ENCODE peak calls at places on chromosomes 16 and 17, in four cellular contexts. Q is A549, S is astrocyte of the spinal cord, U is left ventricle myocardium inferior. C is an unnamed sample.

GRCh38 chr17:4230142-4230541 is 33.6 kb downstream of the ANKFY1 start:
- DNase-seq in S (peak), U (no peak), Q (peak), C (no peak)

GRCh38 chr17:30000001-30000754 is 58.7 kb downstream of the EFCAB5 start:
- DNase-seq in S (no peak), Q (no peak), U (no peak), C (no peak)

GRCh38 chr17:42754782-42755181 is 6.2 kb upstream of the RAMP2 start:
- DNase-seq in U (peak), Q (no peak), S (no peak), C (no peak)

GRCh38 chr17:80028030-80028429 is 7.6 kb downstream of the TBC1D16 start:
- DNase-seq in S (no peak), Q (no peak), U (no peak), C (no peak)

GRCh38 chr17:9658593-9659211 is 13.4 kb downstream of the USP43 start:
- DNase-seq in Q (no peak), U (no peak), S (peak), C (no peak)

GRCh38 chr16:57244767-57245471 is at the start of gene ARL2BP:
- DNase-seq in U (peak), S (peak), Q (peak), C (peak)

GRCh38 chr17:66415366-66416206 is 113.2 kb downstream of the PRKCA start:
- DNase-seq in U (no peak), S (no peak), Q (no peak), C (no peak)

GRCh38 chr16:61306204-61306603 is 730.0 kb downstream of the CDH8 start:
- DNase-seq in U (no peak), Q (no peak), S (no peak), C (no peak)

GRCh38 chr16:65268331-65268730 is 146.5 kb upstream of the CDH11 start:
- DNase-seq in S (peak), U (no peak), Q (no peak), C (no peak)

GRCh38 chr17:76726231-76726765 is at the start of gene JMJD6:
- DNase-seq in U (peak), Q (peak), S (peak), C (peak)

GRCh38 chr16:87703835-87704375 is 61.9 kb downstream of the KLHDC4 start:
- DNase-seq in Q (no peak), S (no peak), U (no peak), C (no peak)

GRCh38 chr17:73969956-73970355 is 233.5 kb upstream of the RPL38 start:
- DNase-seq in U (no peak), S (no peak), Q (no peak), C (no peak)

GRCh38 chr17:2852729-2853110 is 56.5 kb downstream of the RAP1GAP2 start:
- DNase-seq in S (no peak), U (no peak), Q (no peak), C (no peak)
- H3K4me3 ChIP-seq in S (no peak), U (peak), Q (peak), C (no peak)

DNA sequence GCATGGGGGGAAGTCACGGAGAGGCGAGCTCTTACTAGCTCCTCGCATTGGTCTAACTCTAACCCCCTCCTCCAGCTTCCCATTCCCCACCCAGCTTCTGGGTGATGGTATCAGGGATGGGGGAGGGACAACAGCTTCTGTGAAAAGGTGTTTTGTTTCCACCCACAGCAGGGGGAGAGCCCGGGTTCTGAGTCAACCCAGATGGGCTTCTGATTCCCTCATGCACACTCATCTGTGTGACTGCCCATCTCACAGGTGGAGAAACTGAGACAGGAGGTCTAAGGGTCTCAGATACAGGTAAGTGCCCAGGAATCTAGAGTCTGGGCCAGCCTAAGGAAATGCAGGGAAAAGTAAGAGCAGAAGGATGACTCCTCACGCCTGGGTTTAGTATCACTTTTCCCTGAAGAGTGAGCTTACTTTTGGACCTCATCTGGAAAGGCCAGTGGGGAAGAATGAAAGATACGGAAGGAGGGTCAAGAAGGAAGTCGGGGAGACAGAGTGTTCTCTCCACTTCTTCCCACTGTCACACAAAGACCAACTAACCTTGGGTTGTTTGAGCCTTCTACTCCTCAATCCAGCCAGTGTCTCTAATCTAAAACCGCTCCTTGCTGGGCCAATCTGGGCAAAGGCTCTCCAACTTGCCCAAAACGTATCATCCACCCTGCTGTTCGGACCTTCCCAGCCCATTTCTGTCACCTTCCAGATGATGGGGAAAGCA is 3.1 kb upstream of the TLCD2 start:
- DNase-seq in S (no peak), U (no peak), Q (no peak), C (no peak)
- H3K4me3 ChIP-seq in S (peak), U (peak), Q (peak), C (no peak)

DNA sequence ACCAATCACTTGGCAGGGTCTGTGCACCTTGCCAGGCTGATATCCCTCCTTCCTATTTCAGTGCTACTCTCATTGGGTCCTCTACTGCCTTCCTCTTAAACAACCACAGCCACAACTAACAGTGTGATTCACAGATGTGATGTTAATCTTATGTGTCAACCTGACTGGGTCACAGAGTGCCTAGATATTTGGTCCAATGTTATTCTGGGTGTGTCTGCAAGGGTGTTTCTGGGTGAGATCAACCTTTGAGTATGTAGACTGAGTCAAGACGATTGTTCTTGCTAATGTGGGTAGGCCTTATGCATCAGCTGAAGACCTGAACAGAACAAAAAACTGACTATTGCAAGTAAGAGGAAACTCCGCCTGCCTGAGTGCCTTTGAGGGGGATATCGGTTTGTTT is 51.2 kb upstream of the IRX6 start:
- DNase-seq in S (no peak), U (no peak), Q (no peak), C (no peak)
- H3K4me3 ChIP-seq in S (no peak), U (no peak), Q (no peak), C (no peak)

GRCh38 chr17:59356543-59357218 is 25.2 kb downstream of the YPEL2 start:
- DNase-seq in Q (no peak), U (no peak), S (no peak), C (no peak)
- H3K4me3 ChIP-seq in Q (no peak), U (no peak), S (no peak), C (no peak)

GRCh38 chr17:47847341-47848197 is 3.4 kb downstream of the SP6 start:
- DNase-seq in Q (no peak), U (no peak), S (no peak), C (peak)
- H3K4me3 ChIP-seq in Q (no peak), U (no peak), S (no peak), C (no peak)

DNA sequence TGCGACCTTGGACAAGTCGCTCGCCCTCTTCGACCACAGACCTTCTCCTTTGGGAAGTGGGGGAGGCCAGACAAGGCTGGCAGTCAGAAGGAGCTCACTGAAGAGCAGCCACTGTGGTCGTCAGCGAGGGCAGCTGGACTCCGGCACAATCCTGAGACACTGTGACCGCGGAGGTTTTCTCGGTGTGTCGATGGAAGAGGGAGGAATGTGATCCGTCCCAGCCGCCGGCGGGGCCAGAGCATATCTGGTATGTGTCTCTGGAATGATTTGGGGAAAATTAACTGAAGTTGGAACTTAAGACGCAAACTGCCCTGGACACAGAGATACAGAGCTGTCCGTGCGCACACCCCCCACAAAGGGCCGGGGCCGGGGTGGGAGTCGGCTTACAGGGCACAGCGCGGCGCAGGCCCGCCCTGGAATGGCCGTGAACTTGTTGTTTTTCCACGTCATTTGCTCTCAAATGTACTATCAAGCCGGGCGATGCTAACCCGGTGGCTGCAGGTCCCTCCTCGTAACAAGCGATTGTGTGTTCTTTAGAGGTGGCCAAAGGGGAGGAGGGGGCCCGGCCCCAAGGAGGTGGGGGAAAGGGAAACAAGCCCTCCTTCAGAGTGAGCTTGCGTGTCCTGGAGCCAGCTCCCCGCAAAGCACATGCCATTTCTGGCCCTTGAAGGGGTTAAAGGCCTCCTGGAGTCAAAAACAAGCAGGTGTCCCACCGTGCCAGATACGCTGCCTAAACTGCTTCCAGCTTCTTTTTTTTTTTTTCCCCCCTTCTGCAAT is 412 bp upstream of the WFIKKN2 start:
- DNase-seq in Q (no peak), S (peak), U (no peak), C (no peak)
- H3K4me3 ChIP-seq in Q (no peak), S (peak), U (peak), C (no peak)

DNA sequence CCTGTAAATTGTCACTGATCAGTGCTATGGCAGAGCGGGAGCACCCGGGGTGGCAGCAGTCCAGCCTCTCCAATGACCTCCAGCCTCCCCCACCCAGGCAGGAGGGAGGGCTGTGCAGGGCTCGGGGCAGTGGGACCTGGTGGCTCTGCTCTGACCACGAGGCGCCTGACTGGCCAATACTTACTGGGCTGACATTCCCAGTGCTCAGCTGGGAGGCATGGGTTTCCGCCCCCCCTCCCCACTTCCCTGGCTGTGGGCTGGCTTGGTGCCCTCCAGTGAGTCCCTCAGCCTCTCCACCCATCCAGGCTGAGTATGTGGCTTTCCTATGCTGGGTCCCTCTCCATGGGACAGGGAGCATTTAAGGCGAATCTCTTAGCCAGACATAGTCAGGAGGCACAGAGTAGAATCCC is 2.7 kb downstream of the SOCS3 start:
- DNase-seq in U (peak), S (peak), Q (no peak), C (no peak)
- H3K4me3 ChIP-seq in U (peak), S (peak), Q (peak), C (peak)

GRCh38 chr17:81094744-81095607 is 60.0 kb downstream of the BAIAP2 start:
- DNase-seq in S (peak), Q (peak), U (no peak), C (peak)
- H3K4me3 ChIP-seq in S (no peak), Q (no peak), U (no peak), C (no peak)

DNA sequence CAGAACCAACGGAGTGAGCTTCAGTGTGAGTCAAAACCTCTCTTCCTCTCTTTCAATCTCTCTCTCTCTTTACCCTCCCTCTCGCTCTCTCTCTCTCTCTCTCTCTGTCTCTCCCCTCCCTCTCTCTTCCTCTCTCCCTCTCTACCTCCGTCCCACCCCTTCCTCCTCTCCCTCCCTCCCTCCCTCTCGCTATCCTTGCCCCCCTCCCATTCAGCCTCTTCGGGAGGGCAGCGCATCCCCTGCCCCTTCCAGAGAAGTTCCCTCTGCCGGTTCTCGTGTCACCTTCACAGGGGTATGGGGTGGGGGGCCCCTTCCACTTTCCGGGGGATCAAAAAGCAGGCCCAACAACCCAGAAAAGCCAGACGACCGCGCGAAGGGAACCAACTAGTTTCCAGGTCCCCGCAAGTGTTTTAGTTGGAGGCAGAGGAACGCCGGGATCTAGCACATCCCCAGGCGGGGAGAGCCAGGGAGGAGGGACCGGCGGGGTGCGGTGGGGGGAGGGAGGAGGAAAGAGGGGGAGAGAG is 28.9 kb upstream of the RBFOX1 start:
- DNase-seq in S (no peak), U (no peak), Q (no peak), C (no peak)
- H3K4me3 ChIP-seq in S (no peak), U (peak), Q (no peak), C (no peak)

GRCh38 chr16:88948781-88949490 is 28.1 kb downstream of the CBFA2T3 start:
- DNase-seq in U (no peak), Q (no peak), S (no peak), C (no peak)
- H3K4me3 ChIP-seq in U (no peak), Q (no peak), S (no peak), C (no peak)